ENCODE peak calls at places on chromosomes 5 and 9, in four cellular contexts. Z, J, W and U are unnamed samples.

GRCh38 chr9:100549048-100549447 is 28.8 kb upstream of the CAVIN4 start:
- DNase-seq in Z (no peak), J (no peak), W (no peak), U (no peak)

GRCh38 chr5:179986328-179986727 is 78.6 kb upstream of the TBC1D9B start:
- DNase-seq in Z (no peak), J (no peak), W (no peak), U (no peak)

GRCh38 chr5:2181164-2181956 is 298.6 kb upstream of the IRX4 start:
- DNase-seq in Z (no peak), J (no peak), W (no peak), U (no peak)

GRCh38 chr5:58517192-58517591 is 26.0 kb downstream of the GAPT start:
- DNase-seq in Z (no peak), J (no peak), W (no peak), U (no peak)

GRCh38 chr5:93512799-93513198 is 68.2 kb downstream of the NR2F1-AS1 start:
- DNase-seq in Z (no peak), J (no peak), W (no peak), U (no peak)

GRCh38 chr5:61332891-61333350 is 863 bp downstream of the ZSWIM6 start:
- DNase-seq in Z (peak), J (peak), W (no peak), U (peak)

GRCh38 chr9:78601957-78602565 is 305.1 kb downstream of the PSAT1 start:
- DNase-seq in Z (peak), J (no peak), W (peak), U (peak)

GRCh38 chr5:1003296-1003937 is 5.2 kb upstream of the NKD2 start:
- DNase-seq in Z (no peak), J (no peak), W (no peak), U (peak)

GRCh38 chr5:93425102-93425501 is 155.9 kb downstream of the NR2F1-AS1 start:
- DNase-seq in Z (no peak), J (no peak), W (no peak), U (no peak)

GRCh38 chr9:131537946-131538345 is 6.9 kb upstream of the UCK1 start:
- DNase-seq in Z (no peak), J (no peak), W (no peak), U (no peak)

GRCh38 chr9:131578016-131578415 is 32.7 kb downstream of the PRRT1B start:
- DNase-seq in Z (no peak), J (no peak), W (no peak), U (no peak)

GRCh38 chr9:89679581-89679980 is 74.8 kb downstream of the GADD45G start:
- DNase-seq in Z (no peak), J (no peak), W (no peak), U (no peak)

GRCh38 chr9:128587453-128587852 is 35.1 kb downstream of the SPTAN1 start:
- DNase-seq in Z (no peak), J (no peak), W (no peak), U (no peak)

DNA sequence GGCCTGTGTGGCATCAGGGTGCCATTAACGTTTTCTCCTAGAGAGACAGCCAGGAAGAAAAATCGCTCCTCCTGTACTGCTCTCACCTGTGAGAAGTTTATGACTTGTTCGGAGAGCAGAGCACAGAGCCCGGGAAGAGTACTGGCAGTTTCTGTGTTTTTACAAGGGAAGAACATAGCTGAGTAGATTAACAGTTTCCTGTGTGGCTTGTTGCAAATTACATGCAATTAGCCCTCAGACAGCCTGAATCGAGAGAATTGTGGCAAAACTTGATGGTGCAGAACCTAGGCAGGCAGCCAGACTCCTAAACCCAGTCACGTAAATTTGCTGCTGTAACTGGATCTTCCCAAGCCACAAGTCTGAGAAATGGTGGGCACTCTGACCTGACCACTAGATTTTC is 32.1 kb downstream of the PRKACG start:
- DNase-seq in Z (no peak), J (no peak), W (no peak), U (no peak)
- TF ChIP-seq HMGXB4 in Z (no peak), J (no peak), W (no peak), U (no peak)

DNA sequence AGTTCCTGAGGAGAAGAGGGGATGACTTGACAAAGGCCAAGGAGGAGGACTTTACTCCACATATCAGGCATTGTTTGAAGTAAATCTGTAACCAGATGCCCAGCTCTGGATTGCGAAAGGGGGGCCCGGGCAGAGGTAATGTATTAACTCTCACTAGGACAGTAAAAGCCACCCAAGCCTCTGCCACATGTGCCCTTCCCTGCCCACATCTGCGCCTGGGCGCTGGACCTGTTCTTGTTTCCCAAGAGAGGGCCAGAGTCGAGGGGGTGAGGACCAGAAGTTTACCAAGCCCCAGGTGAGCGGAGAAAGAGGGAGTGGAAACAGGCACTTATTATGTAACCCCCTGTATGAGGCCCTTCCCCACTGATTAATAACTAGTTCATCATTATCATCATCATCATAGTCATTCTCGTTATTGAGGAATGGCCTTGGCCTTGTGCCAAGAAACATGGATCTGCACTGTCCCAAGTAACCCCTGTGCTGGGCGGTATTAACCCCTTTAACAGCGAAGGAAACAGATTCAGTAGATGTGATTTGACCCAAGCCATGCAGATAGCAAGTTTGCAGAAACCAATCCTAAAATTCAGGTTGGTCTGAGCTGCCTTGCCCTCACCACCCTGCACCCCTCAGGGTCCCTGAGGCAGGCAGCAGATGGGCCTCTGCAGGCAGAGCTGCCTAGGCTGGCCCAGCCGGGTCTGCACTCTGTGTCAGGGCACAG is at the start of gene SLC23A1:
- DNase-seq in Z (no peak), J (peak), W (peak), U (no peak)
- TF ChIP-seq HMGXB4 in Z (no peak), J (no peak), W (no peak), U (no peak)

GRCh38 chr9:96501981-96502833 is 52.2 kb downstream of the HABP4 start:
- DNase-seq in Z (no peak), J (no peak), W (no peak), U (no peak)
- TF ChIP-seq HMGXB4 in Z (no peak), J (no peak), W (no peak), U (no peak)

GRCh38 chr9:26262431-26262830 is 584.2 kb upstream of the TUSC1 start:
- DNase-seq in Z (no peak), J (no peak), W (no peak), U (no peak)
- TF ChIP-seq HMGXB4 in Z (no peak), J (no peak), W (no peak), U (no peak)

GRCh38 chr5:150487199-150488061 is 20.5 kb upstream of the NDST1 start:
- DNase-seq in Z (peak), J (peak), W (peak), U (no peak)
- TF ChIP-seq HMGXB4 in Z (no peak), J (no peak), W (peak), U (no peak)

GRCh38 chr9:109182940-109183798 is 16.1 kb upstream of the FRRS1L start:
- DNase-seq in Z (peak), J (peak), W (peak), U (peak)
- TF ChIP-seq HMGXB4 in Z (no peak), J (no peak), W (peak), U (peak)